ENCODE peak calls at places on chromosome 17, in eight cellular contexts. One of them, this sample, is unnamed.
A peak's percentile ranks its signal among the peaks of the same experiment; 100 is the strongest.

GRCh38 chr17:29357821-29358232 is 32.3 kb upstream of the TAOK1 start:
- DNase-seq in astrocyte of the hippocampus: no peak
- DNase-seq in DMS 273 treated with DMSO at 0.1 percent for 48 hours: no peak
- DNase-seq in omental fat pad: no peak
- DNase-seq in C1 segment of cervical spinal cord: no peak
- DNase-seq in AG08396: no peak
- DNase-seq in NCI-H1105: no peak
- DNase-seq in fibroblast of mammary gland: peak; percentile 18
- DNase-seq in this sample: no peak

GRCh38 chr17:42704495-42705494 is 22.5 kb downstream of the CNTNAP1 start:
- DNase-seq in DMS 273 treated with DMSO at 0.1 percent for 48 hours: no peak
- DNase-seq in AG08396: no peak
- DNase-seq in C1 segment of cervical spinal cord: no peak
- DNase-seq in NCI-H1105: no peak
- DNase-seq in astrocyte of the hippocampus: no peak
- DNase-seq in omental fat pad: no peak
- DNase-seq in fibroblast of mammary gland: no peak
- DNase-seq in this sample: no peak

GRCh38 chr17:56395787-56396186 is 197.7 kb upstream of the NOG start:
- DNase-seq in AG08396: no peak
- DNase-seq in NCI-H1105: no peak
- DNase-seq in C1 segment of cervical spinal cord: no peak
- DNase-seq in astrocyte of the hippocampus: no peak
- DNase-seq in omental fat pad: no peak
- DNase-seq in fibroblast of mammary gland: peak; percentile 4
- DNase-seq in DMS 273 treated with DMSO at 0.1 percent for 48 hours: no peak
- DNase-seq in this sample: no peak

GRCh38 chr17:1298616-1299015 is 19.2 kb downstream of the TRARG1 start:
- DNase-seq in fibroblast of mammary gland: no peak
- DNase-seq in NCI-H1105: no peak
- DNase-seq in C1 segment of cervical spinal cord: no peak
- DNase-seq in astrocyte of the hippocampus: peak; percentile 45
- DNase-seq in omental fat pad: no peak
- DNase-seq in DMS 273 treated with DMSO at 0.1 percent for 48 hours: no peak
- DNase-seq in AG08396: no peak
- DNase-seq in this sample: peak; percentile 41

GRCh38 chr17:48723555-48724239 is 712 bp downstream of the PRAC2 start:
- DNase-seq in C1 segment of cervical spinal cord: no peak
- DNase-seq in NCI-H1105: no peak
- DNase-seq in omental fat pad: no peak
- DNase-seq in astrocyte of the hippocampus: no peak
- DNase-seq in AG08396: no peak
- DNase-seq in DMS 273 treated with DMSO at 0.1 percent for 48 hours: no peak
- DNase-seq in fibroblast of mammary gland: no peak
- DNase-seq in this sample: peak; percentile 48

GRCh38 chr17:56009795-56010715 is 143.2 kb upstream of the ANKFN1 start:
- DNase-seq in fibroblast of mammary gland: peak; percentile 3
- DNase-seq in AG08396: no peak
- DNase-seq in omental fat pad: no peak
- DNase-seq in astrocyte of the hippocampus: no peak
- DNase-seq in DMS 273 treated with DMSO at 0.1 percent for 48 hours: peak; percentile 31
- DNase-seq in NCI-H1105: no peak
- DNase-seq in C1 segment of cervical spinal cord: no peak
- DNase-seq in this sample: no peak

GRCh38 chr17:79090503-79091372 is 16.1 kb downstream of the ENGASE start:
- DNase-seq in omental fat pad: no peak
- DNase-seq in fibroblast of mammary gland: peak; percentile 16
- DNase-seq in C1 segment of cervical spinal cord: no peak
- DNase-seq in NCI-H1105: no peak
- DNase-seq in DMS 273 treated with DMSO at 0.1 percent for 48 hours: no peak
- DNase-seq in astrocyte of the hippocampus: no peak
- DNase-seq in AG08396: peak; percentile 73
- DNase-seq in this sample: peak; percentile 71

GRCh38 chr17:50611639-50612038 is 23.0 kb upstream of the ABCC3 start:
- DNase-seq in omental fat pad: no peak
- DNase-seq in AG08396: no peak
- DNase-seq in astrocyte of the hippocampus: no peak
- DNase-seq in C1 segment of cervical spinal cord: no peak
- DNase-seq in fibroblast of mammary gland: no peak
- DNase-seq in DMS 273 treated with DMSO at 0.1 percent for 48 hours: no peak
- DNase-seq in NCI-H1105: no peak
- DNase-seq in this sample: no peak

GRCh38 chr17:14307560-14308024 is 6.7 kb downstream of the HS3ST3B1 start:
- DNase-seq in DMS 273 treated with DMSO at 0.1 percent for 48 hours: no peak
- DNase-seq in omental fat pad: no peak
- DNase-seq in NCI-H1105: no peak
- DNase-seq in AG08396: peak; percentile 77
- DNase-seq in fibroblast of mammary gland: peak; percentile 89
- DNase-seq in C1 segment of cervical spinal cord: no peak
- DNase-seq in astrocyte of the hippocampus: peak; percentile 73
- DNase-seq in this sample: peak; percentile 59

GRCh38 chr17:50203589-50204345 is 2.3 kb upstream of the COL1A1 start:
- DNase-seq in astrocyte of the hippocampus: peak; percentile 76
- DNase-seq in NCI-H1105: no peak
- DNase-seq in omental fat pad: no peak
- DNase-seq in C1 segment of cervical spinal cord: no peak
- DNase-seq in AG08396: peak; percentile 74
- DNase-seq in fibroblast of mammary gland: peak; percentile 99
- DNase-seq in DMS 273 treated with DMSO at 0.1 percent for 48 hours: no peak
- DNase-seq in this sample: peak; percentile 90

GRCh38 chr17:73096201-73096600 is 3.7 kb upstream of the SLC39A11 start:
- DNase-seq in AG08396: no peak
- DNase-seq in astrocyte of the hippocampus: no peak
- DNase-seq in C1 segment of cervical spinal cord: no peak
- DNase-seq in DMS 273 treated with DMSO at 0.1 percent for 48 hours: no peak
- DNase-seq in NCI-H1105: no peak
- DNase-seq in fibroblast of mammary gland: no peak
- DNase-seq in omental fat pad: no peak
- DNase-seq in this sample: no peak

GRCh38 chr17:59753522-59754467 is 46.3 kb downstream of the VMP1 start:
- DNase-seq in omental fat pad: no peak
- DNase-seq in DMS 273 treated with DMSO at 0.1 percent for 48 hours: peak; percentile 59
- DNase-seq in AG08396: peak; percentile 59
- DNase-seq in fibroblast of mammary gland: peak; percentile 92
- DNase-seq in C1 segment of cervical spinal cord: no peak
- DNase-seq in NCI-H1105: peak; percentile 55
- DNase-seq in astrocyte of the hippocampus: peak; percentile 94
- DNase-seq in this sample: peak; percentile 78

GRCh38 chr17:76683921-76684745 is 26.6 kb downstream of the MXRA7 start:
- DNase-seq in NCI-H1105: no peak
- DNase-seq in C1 segment of cervical spinal cord: no peak
- DNase-seq in fibroblast of mammary gland: no peak
- DNase-seq in DMS 273 treated with DMSO at 0.1 percent for 48 hours: no peak
- DNase-seq in AG08396: no peak
- DNase-seq in omental fat pad: no peak
- DNase-seq in astrocyte of the hippocampus: no peak
- DNase-seq in this sample: no peak

GRCh38 chr17:4710693-4711634 is 532 bp downstream of the ARRB2 start:
- DNase-seq in astrocyte of the hippocampus: no peak
- DNase-seq in NCI-H1105: no peak
- DNase-seq in fibroblast of mammary gland: no peak
- DNase-seq in C1 segment of cervical spinal cord: no peak
- DNase-seq in DMS 273 treated with DMSO at 0.1 percent for 48 hours: no peak
- DNase-seq in AG08396: no peak
- DNase-seq in omental fat pad: no peak
- DNase-seq in this sample: no peak

GRCh38 chr17:1239210-1239609 is 31.0 kb upstream of the BHLHA9 start:
- DNase-seq in DMS 273 treated with DMSO at 0.1 percent for 48 hours: no peak
- DNase-seq in NCI-H1105: no peak
- DNase-seq in astrocyte of the hippocampus: peak; percentile 88
- DNase-seq in C1 segment of cervical spinal cord: no peak
- DNase-seq in AG08396: no peak
- DNase-seq in omental fat pad: no peak
- DNase-seq in fibroblast of mammary gland: no peak
- DNase-seq in this sample: no peak

GRCh38 chr17:72274632-72275031 is 153.8 kb downstream of the SOX9 start:
- DNase-seq in C1 segment of cervical spinal cord: no peak
- DNase-seq in AG08396: no peak
- DNase-seq in astrocyte of the hippocampus: no peak
- DNase-seq in omental fat pad: no peak
- DNase-seq in DMS 273 treated with DMSO at 0.1 percent for 48 hours: no peak
- DNase-seq in fibroblast of mammary gland: no peak
- DNase-seq in NCI-H1105: no peak
- DNase-seq in this sample: no peak

GRCh38 chr17:42459256-42459982 is 741 bp downstream of the ATP6V0A1 start:
- DNase-seq in DMS 273 treated with DMSO at 0.1 percent for 48 hours: no peak
- DNase-seq in C1 segment of cervical spinal cord: peak; percentile 36
- DNase-seq in NCI-H1105: no peak
- DNase-seq in astrocyte of the hippocampus: peak; percentile 45
- DNase-seq in AG08396: peak; percentile 32
- DNase-seq in fibroblast of mammary gland: peak; percentile 74
- DNase-seq in omental fat pad: peak; percentile 71
- DNase-seq in this sample: peak; percentile 41

GRCh38 chr17:48066656-48067055 is 18.5 kb downstream of the NFE2L1 start:
- DNase-seq in AG08396: no peak
- DNase-seq in omental fat pad: no peak
- DNase-seq in astrocyte of the hippocampus: no peak
- DNase-seq in NCI-H1105: no peak
- DNase-seq in fibroblast of mammary gland: no peak
- DNase-seq in C1 segment of cervical spinal cord: no peak
- DNase-seq in DMS 273 treated with DMSO at 0.1 percent for 48 hours: no peak
- DNase-seq in this sample: no peak

GRCh38 chr17:81385320-81386111 is 9.7 kb upstream of the BAHCC1 start:
- DNase-seq in C1 segment of cervical spinal cord: peak; percentile 96
- DNase-seq in DMS 273 treated with DMSO at 0.1 percent for 48 hours: no peak
- DNase-seq in NCI-H1105: no peak
- DNase-seq in fibroblast of mammary gland: no peak
- DNase-seq in omental fat pad: no peak
- DNase-seq in AG08396: no peak
- DNase-seq in astrocyte of the hippocampus: no peak
- DNase-seq in this sample: no peak

GRCh38 chr17:80377798-80378197 is 37.2 kb upstream of the ENDOV start:
- DNase-seq in omental fat pad: no peak
- DNase-seq in NCI-H1105: no peak
- DNase-seq in AG08396: no peak
- DNase-seq in C1 segment of cervical spinal cord: no peak
- DNase-seq in astrocyte of the hippocampus: no peak
- DNase-seq in fibroblast of mammary gland: no peak
- DNase-seq in DMS 273 treated with DMSO at 0.1 percent for 48 hours: no peak
- DNase-seq in this sample: no peak

GRCh38 chr17:5816491-5816890 is 232.2 kb upstream of the NLRP1 start:
- DNase-seq in AG08396: no peak
- DNase-seq in NCI-H1105: no peak
- DNase-seq in C1 segment of cervical spinal cord: no peak
- DNase-seq in fibroblast of mammary gland: no peak
- DNase-seq in astrocyte of the hippocampus: no peak
- DNase-seq in omental fat pad: no peak
- DNase-seq in DMS 273 treated with DMSO at 0.1 percent for 48 hours: no peak
- DNase-seq in this sample: no peak

GRCh38 chr17:31251075-31251474 is 46.0 kb downstream of the OMG start:
- DNase-seq in fibroblast of mammary gland: peak; percentile 32
- DNase-seq in DMS 273 treated with DMSO at 0.1 percent for 48 hours: no peak
- DNase-seq in omental fat pad: no peak
- DNase-seq in C1 segment of cervical spinal cord: no peak
- DNase-seq in NCI-H1105: no peak
- DNase-seq in AG08396: no peak
- DNase-seq in astrocyte of the hippocampus: no peak
- DNase-seq in this sample: no peak

GRCh38 chr17:51103451-51103850 is 17.2 kb downstream of the SPAG9 start:
- DNase-seq in C1 segment of cervical spinal cord: no peak
- DNase-seq in NCI-H1105: no peak
- DNase-seq in astrocyte of the hippocampus: no peak
- DNase-seq in AG08396: no peak
- DNase-seq in fibroblast of mammary gland: no peak
- DNase-seq in omental fat pad: no peak
- DNase-seq in DMS 273 treated with DMSO at 0.1 percent for 48 hours: no peak
- DNase-seq in this sample: no peak

GRCh38 chr17:29623283-29623647 is 553 bp upstream of the CORO6 start:
- DNase-seq in DMS 273 treated with DMSO at 0.1 percent for 48 hours: no peak
- DNase-seq in omental fat pad: no peak
- DNase-seq in AG08396: no peak
- DNase-seq in NCI-H1105: no peak
- DNase-seq in fibroblast of mammary gland: no peak
- DNase-seq in astrocyte of the hippocampus: no peak
- DNase-seq in C1 segment of cervical spinal cord: no peak
- DNase-seq in this sample: no peak

GRCh38 chr17:79792984-79793923 is 3.6 kb downstream of the CBX8 start:
- DNase-seq in NCI-H1105: no peak
- DNase-seq in omental fat pad: no peak
- DNase-seq in fibroblast of mammary gland: peak; percentile 49
- DNase-seq in C1 segment of cervical spinal cord: no peak
- DNase-seq in astrocyte of the hippocampus: no peak
- DNase-seq in DMS 273 treated with DMSO at 0.1 percent for 48 hours: no peak
- DNase-seq in AG08396: peak; percentile 91
- DNase-seq in this sample: peak; percentile 85

GRCh38 chr17:72487731-72488325 is 367.0 kb downstream of the SOX9 start:
- DNase-seq in omental fat pad: no peak
- DNase-seq in AG08396: no peak
- DNase-seq in astrocyte of the hippocampus: peak; percentile 64
- DNase-seq in C1 segment of cervical spinal cord: no peak
- DNase-seq in fibroblast of mammary gland: no peak
- DNase-seq in DMS 273 treated with DMSO at 0.1 percent for 48 hours: no peak
- DNase-seq in NCI-H1105: no peak
- DNase-seq in this sample: no peak

GRCh38 chr17:17411692-17412091 is 65.1 kb upstream of the MED9 start:
- DNase-seq in NCI-H1105: no peak
- DNase-seq in AG08396: no peak
- DNase-seq in fibroblast of mammary gland: peak; percentile 32
- DNase-seq in astrocyte of the hippocampus: peak; percentile 52
- DNase-seq in DMS 273 treated with DMSO at 0.1 percent for 48 hours: no peak
- DNase-seq in omental fat pad: no peak
- DNase-seq in C1 segment of cervical spinal cord: no peak
- DNase-seq in this sample: no peak

GRCh38 chr17:78226752-78227454 is 4.5 kb upstream of the TMEM235 start:
- DNase-seq in astrocyte of the hippocampus: no peak
- DNase-seq in fibroblast of mammary gland: no peak
- DNase-seq in AG08396: no peak
- DNase-seq in omental fat pad: no peak
- DNase-seq in DMS 273 treated with DMSO at 0.1 percent for 48 hours: no peak
- DNase-seq in C1 segment of cervical spinal cord: no peak
- DNase-seq in NCI-H1105: no peak
- DNase-seq in this sample: no peak

GRCh38 chr17:37759014-37759637 is 14.3 kb upstream of the HNF1B start:
- DNase-seq in NCI-H1105: no peak
- DNase-seq in astrocyte of the hippocampus: no peak
- DNase-seq in DMS 273 treated with DMSO at 0.1 percent for 48 hours: no peak
- DNase-seq in omental fat pad: no peak
- DNase-seq in C1 segment of cervical spinal cord: no peak
- DNase-seq in AG08396: no peak
- DNase-seq in fibroblast of mammary gland: no peak
- DNase-seq in this sample: no peak

GRCh38 chr17:82031885-82032627 is 578 bp downstream of the RAC3 start:
- DNase-seq in omental fat pad: no peak
- DNase-seq in NCI-H1105: peak; percentile 42
- DNase-seq in DMS 273 treated with DMSO at 0.1 percent for 48 hours: no peak
- DNase-seq in astrocyte of the hippocampus: peak; percentile 29
- DNase-seq in fibroblast of mammary gland: no peak
- DNase-seq in AG08396: no peak
- DNase-seq in C1 segment of cervical spinal cord: no peak
- DNase-seq in this sample: peak; percentile 24

GRCh38 chr17:64706224-64707076 is 44.3 kb upstream of the SMURF2 start:
- DNase-seq in AG08396: no peak
- DNase-seq in omental fat pad: no peak
- DNase-seq in C1 segment of cervical spinal cord: no peak
- DNase-seq in NCI-H1105: no peak
- DNase-seq in DMS 273 treated with DMSO at 0.1 percent for 48 hours: no peak
- DNase-seq in astrocyte of the hippocampus: peak; percentile 23
- DNase-seq in fibroblast of mammary gland: no peak
- DNase-seq in this sample: no peak

GRCh38 chr17:36921131-36921851 is 16.0 kb upstream of the LHX1 start:
- DNase-seq in omental fat pad: no peak
- DNase-seq in C1 segment of cervical spinal cord: no peak
- DNase-seq in DMS 273 treated with DMSO at 0.1 percent for 48 hours: no peak
- DNase-seq in fibroblast of mammary gland: peak; percentile 14
- DNase-seq in astrocyte of the hippocampus: peak; percentile 76
- DNase-seq in AG08396: no peak
- DNase-seq in NCI-H1105: no peak
- DNase-seq in this sample: no peak

GRCh38 chr17:70190959-70191805 is 21.9 kb downstream of the KCNJ2 start:
- DNase-seq in C1 segment of cervical spinal cord: no peak
- DNase-seq in AG08396: no peak
- DNase-seq in astrocyte of the hippocampus: peak; percentile 18
- DNase-seq in NCI-H1105: peak; percentile 64
- DNase-seq in omental fat pad: no peak
- DNase-seq in DMS 273 treated with DMSO at 0.1 percent for 48 hours: no peak
- DNase-seq in fibroblast of mammary gland: no peak
- DNase-seq in this sample: no peak

GRCh38 chr17:14582996-14583395 is 282.1 kb downstream of the HS3ST3B1 start:
- DNase-seq in astrocyte of the hippocampus: peak; percentile 23
- DNase-seq in NCI-H1105: no peak
- DNase-seq in AG08396: no peak
- DNase-seq in DMS 273 treated with DMSO at 0.1 percent for 48 hours: no peak
- DNase-seq in fibroblast of mammary gland: no peak
- DNase-seq in C1 segment of cervical spinal cord: no peak
- DNase-seq in omental fat pad: no peak
- DNase-seq in this sample: no peak